ENCODE peak calls at places on chromosomes 5 and 9, in four cellular contexts. One of them, this sample, is unnamed.
A peak's percentile ranks its signal among the peaks of the same experiment; 100 is the strongest.

GRCh38 chr5:145347026-145347616 is 488.0 kb downstream of the PRELID2 start:
- DNase-seq in fibroblast of lung: peak; percentile 59
- DNase-seq in nucleus accumbens: no peak
- DNase-seq in OCI-M1: peak; percentile 88
- DNase-seq in this sample: peak; percentile 94

GRCh38 chr9:100082786-100083185 is 16.0 kb downstream of the ERP44 start:
- DNase-seq in fibroblast of lung: peak; percentile 68
- DNase-seq in nucleus accumbens: no peak
- DNase-seq in OCI-M1: no peak
- DNase-seq in this sample: peak; percentile 44

GRCh38 chr5:179318193-179318955 is 26.9 kb downstream of the ADAMTS2 start:
- DNase-seq in OCI-M1: no peak
- DNase-seq in fibroblast of lung: peak; percentile 20
- DNase-seq in nucleus accumbens: no peak
- DNase-seq in this sample: no peak

GRCh38 chr9:36192196-36192595 is 1.5 kb downstream of the CLTA start:
- DNase-seq in nucleus accumbens: no peak
- DNase-seq in fibroblast of lung: no peak
- DNase-seq in OCI-M1: no peak
- DNase-seq in this sample: peak; percentile 22

GRCh38 chr5:5950658-5951057 is 427.7 kb downstream of the MED10 start:
- DNase-seq in OCI-M1: no peak
- DNase-seq in nucleus accumbens: no peak
- DNase-seq in fibroblast of lung: no peak
- DNase-seq in this sample: no peak

GRCh38 chr9:136133191-136133958 is 14.7 kb upstream of the TMEM250 start:
- DNase-seq in nucleus accumbens: no peak
- DNase-seq in OCI-M1: no peak
- DNase-seq in fibroblast of lung: peak; percentile 25
- DNase-seq in this sample: peak; percentile 34

GRCh38 chr5:172123269-172123692 is 64.7 kb downstream of the STK10 start:
- DNase-seq in nucleus accumbens: no peak
- DNase-seq in fibroblast of lung: peak; percentile 61
- DNase-seq in OCI-M1: no peak
- DNase-seq in this sample: peak; percentile 83

GRCh38 chr5:475704-476101 is 32.7 kb downstream of the EXOC3 start:
- DNase-seq in OCI-M1: no peak
- DNase-seq in fibroblast of lung: no peak
- DNase-seq in nucleus accumbens: no peak
- DNase-seq in this sample: no peak

GRCh38 chr5:117098094-117098493 is 523.5 kb upstream of the SEMA6A start:
- DNase-seq in OCI-M1: no peak
- DNase-seq in fibroblast of lung: no peak
- DNase-seq in nucleus accumbens: no peak
- DNase-seq in this sample: no peak

GRCh38 chr9:84697494-84698114 is 28.1 kb downstream of the NTRK2 start:
- DNase-seq in fibroblast of lung: peak; percentile 47
- DNase-seq in OCI-M1: peak; percentile 39
- DNase-seq in nucleus accumbens: no peak
- DNase-seq in this sample: peak; percentile 39

GRCh38 chr9:86684148-86684547 is 263.2 kb downstream of the GAS1 start:
- DNase-seq in OCI-M1: no peak
- DNase-seq in fibroblast of lung: no peak
- DNase-seq in nucleus accumbens: no peak
- DNase-seq in this sample: no peak

GRCh38 chr5:139395844-139396640 is 1.1 kb upstream of the PROB1 start:
- DNase-seq in OCI-M1: no peak
- DNase-seq in fibroblast of lung: no peak
- DNase-seq in nucleus accumbens: no peak
- DNase-seq in this sample: no peak

GRCh38 chr9:137982132-137982666 is 104.6 kb downstream of the CACNA1B start:
- DNase-seq in nucleus accumbens: no peak
- DNase-seq in OCI-M1: no peak
- DNase-seq in fibroblast of lung: no peak
- DNase-seq in this sample: peak; percentile 1